ENCODE peak calls at places on chromosomes 3 and 15, in five cellular contexts. Y is RWPE1, P is NCI-H146, C is T-helper 1 cell, I is WTC11. K is an unnamed sample.

GRCh38 chr15:52137432-52138357 is 25.1 kb upstream of the BCL2L10 start:
- DNase-seq in Y (no peak), P (no peak), C (no peak), I (no peak), K (no peak)

GRCh38 chr3:126315083-126315658 is 42.0 kb downstream of the KLF15 start:
- DNase-seq in Y (no peak), P (no peak), C (no peak), I (no peak), K (no peak)

GRCh38 chr3:12999147-13000140 is 73.8 kb downstream of the IQSEC1 start:
- DNase-seq in Y (no peak), P (no peak), C (no peak), I (no peak), K (no peak)

GRCh38 chr15:58492661-58493397 is 61.0 kb downstream of the LIPC start:
- DNase-seq in Y (no peak), P (no peak), C (no peak), I (no peak), K (no peak)

GRCh38 chr3:28476194-28476593 is 127.6 kb upstream of the AZI2 start:
- DNase-seq in Y (peak; percentile 7), P (peak; percentile 49), C (no peak), I (no peak), K (peak; percentile 49)

GRCh38 chr3:175940881-175941280 is 1081.7 kb downstream of the NAALADL2 start:
- DNase-seq in Y (no peak), P (peak; percentile 21), C (no peak), I (peak; percentile 70), K (peak; percentile 62)

GRCh38 chr3:108241721-108242120 is 19.5 kb upstream of the IFT57 start:
- DNase-seq in Y (no peak), P (no peak), C (no peak), I (no peak), K (no peak)

GRCh38 chr3:8618950-8619349 is 25.6 kb downstream of the SSUH2 start:
- DNase-seq in Y (no peak), P (no peak), C (no peak), I (no peak), K (no peak)

GRCh38 chr15:89307791-89308190 is 26.8 kb downstream of the POLG start:
- DNase-seq in Y (no peak), P (no peak), C (no peak), I (no peak), K (no peak)

GRCh38 chr3:45693941-45694521 is 4.8 kb downstream of the SACM1L start:
- DNase-seq in Y (no peak), P (no peak), C (peak; percentile 27), I (no peak), K (no peak)

GRCh38 chr15:49370782-49371181 is 52.3 kb upstream of the FGF7 start:
- DNase-seq in Y (no peak), P (no peak), C (no peak), I (no peak), K (no peak)

GRCh38 chr3:50127251-50127671 is 27.9 kb upstream of the SEMA3F start:
- DNase-seq in Y (no peak), P (no peak), C (no peak), I (no peak), K (no peak)

GRCh38 chr3:190345027-190345821 is 23.0 kb upstream of the CLDN1 start:
- DNase-seq in Y (peak; percentile 73), P (peak; percentile 12), C (no peak), I (no peak), K (no peak)

GRCh38 chr3:33790091-33790490 is 8.3 kb upstream of the PDCD6IP start:
- DNase-seq in Y (peak; percentile 18), P (no peak), C (no peak), I (no peak), K (no peak)

GRCh38 chr15:78223396-78224023 is 10.9 kb downstream of the ACSBG1 start:
- DNase-seq in Y (no peak), P (no peak), C (no peak), I (no peak), K (no peak)

GRCh38 chr15:98217356-98217755 is 256.9 kb downstream of the ARRDC4 start:
- DNase-seq in Y (no peak), P (no peak), C (no peak), I (no peak), K (no peak)

GRCh38 chr3:82100378-82100777 is 338.9 kb upstream of the GBE1 start:
- DNase-seq in Y (peak; percentile 73), P (no peak), C (no peak), I (no peak), K (peak; percentile 41)

GRCh38 chr15:91348812-91349500 is 248.9 kb downstream of the SV2B start:
- DNase-seq in Y (no peak), P (no peak), C (no peak), I (no peak), K (no peak)

GRCh38 chr3:159635047-159635641 is 353.5 kb upstream of the IL12A start:
- DNase-seq in Y (peak; percentile 26), P (no peak), C (no peak), I (no peak), K (no peak)

GRCh38 chr3:186708983-186709679 is 8.0 kb upstream of the KNG1 start:
- DNase-seq in Y (no peak), P (no peak), C (no peak), I (no peak), K (no peak)

GRCh38 chr3:177431525-177432255 is 234.4 kb upstream of the TBL1XR1 start:
- DNase-seq in Y (no peak), P (peak; percentile 90), C (no peak), I (no peak), K (peak; percentile 27)

GRCh38 chr3:105916767-105917166 is 48.0 kb upstream of the CBLB start:
- DNase-seq in Y (no peak), P (no peak), C (no peak), I (no peak), K (no peak)

GRCh38 chr3:118408431-118408830 is 626.2 kb downstream of the IGSF11 start:
- DNase-seq in Y (peak; percentile 20), P (no peak), C (no peak), I (no peak), K (no peak)

GRCh38 chr3:25226747-25227146 is 201.3 kb upstream of the RARB start:
- DNase-seq in Y (no peak), P (no peak), C (no peak), I (no peak), K (no peak)

GRCh38 chr3:16552757-16553156 is 39.3 kb upstream of the RFTN1 start:
- DNase-seq in Y (no peak), P (no peak), C (no peak), I (no peak), K (no peak)

GRCh38 chr3:126911162-126912026 is 71.5 kb upstream of the PLXNA1 start:
- DNase-seq in Y (peak; percentile 93), P (no peak), C (peak; percentile 42), I (no peak), K (peak; percentile 29)

K was measured in iPS-NIHi11.